ENCODE peak calls at places on chromosomes 5 and 9, in ten cellular contexts. G is cardiac muscle cell, R is RWPE1, N is AG04450, D is HCT116, K is astrocyte, H is epithelial cell of esophagus, M is psoas muscle, F is HepG2, O is cardiac fibroblast. L is an unnamed sample.

GRCh38 chr5:52786937-52787599 is 648 bp upstream of the ITGA1 start:
- DNase-seq in N (no peak), M (no peak), D (peak), F (peak), R (peak), K (no peak), H (peak), G (peak), O (peak), L (no peak)

GRCh38 chr9:83153030-83153429 is 90.1 kb upstream of the RASEF start:
- DNase-seq in F (no peak), R (no peak), K (no peak), G (no peak), M (no peak), D (no peak), O (no peak), H (no peak), N (no peak), L (no peak)

GRCh38 chr5:141476132-141476909 is 555 bp downstream of the PCDHGC3 start:
- DNase-seq in K (peak), M (peak), D (no peak), G (peak), H (peak), O (peak), F (no peak), N (peak), R (peak), L (peak)

GRCh38 chr5:28542968-28543367 is 1504.6 kb upstream of the CDH9 start:
- DNase-seq in H (peak), M (no peak), F (no peak), N (no peak), G (peak), D (no peak), R (peak), O (peak), K (peak), L (no peak)

GRCh38 chr9:114824130-114824529 is 18.3 kb upstream of the TNFSF15 start:
- DNase-seq in M (no peak), N (peak), K (peak), G (peak), R (no peak), H (no peak), F (no peak), D (no peak), O (peak), L (no peak)

GRCh38 chr5:157172408-157172807 is 6.3 kb upstream of the GARIN3 start:
- DNase-seq in M (no peak), H (peak), R (no peak), O (no peak), K (no peak), N (no peak), D (no peak), G (no peak), F (no peak), L (peak)

GRCh38 chr5:74622122-74622521 is 18.4 kb downstream of the ENC1 start:
- DNase-seq in F (no peak), R (peak), N (no peak), D (no peak), M (no peak), K (peak), O (no peak), H (peak), G (no peak), L (no peak)

GRCh38 chr5:132773114-132773513 is 3.9 kb downstream of the SEPTIN8 start:
- DNase-seq in K (no peak), N (no peak), R (no peak), H (no peak), G (no peak), O (no peak), F (no peak), M (no peak), D (no peak), L (no peak)

GRCh38 chr5:20656262-20656661 is 668.3 kb upstream of the CDH18 start:
- DNase-seq in H (peak), O (no peak), F (no peak), N (no peak), R (no peak), G (no peak), M (no peak), K (no peak), D (no peak), L (no peak)

GRCh38 chr5:143161893-143162520 is 241.5 kb downstream of the NR3C1 start:
- DNase-seq in D (no peak), H (peak), R (no peak), O (peak), F (peak), N (no peak), M (peak), K (peak), G (peak), L (no peak)

GRCh38 chr5:139410886-139411835 is 7.3 kb upstream of the SPATA24 start:
- DNase-seq in K (no peak), M (no peak), R (no peak), N (no peak), G (no peak), O (no peak), F (no peak), H (no peak), D (no peak), L (no peak)

GRCh38 chr9:97773091-97773490 is 76.0 kb upstream of the XPA start:
- DNase-seq in D (no peak), H (peak), O (peak), G (no peak), F (no peak), N (no peak), K (no peak), M (no peak), R (peak), L (no peak)

GRCh38 chr5:75040973-75041372 is 11.4 kb downstream of the GCNT4 start:
- DNase-seq in D (no peak), K (peak), R (no peak), M (no peak), F (no peak), H (peak), G (peak), O (peak), N (no peak), L (no peak)

GRCh38 chr9:92644278-92644677 is 25.7 kb downstream of the IPPK start:
- DNase-seq in F (no peak), R (no peak), G (no peak), H (no peak), D (no peak), O (no peak), N (no peak), K (no peak), M (no peak), L (no peak)

GRCh38 chr9:134936762-134937555 is 19.2 kb upstream of the FCN1 start:
- DNase-seq in M (no peak), K (no peak), N (no peak), F (no peak), H (no peak), O (no peak), G (no peak), R (no peak), D (no peak), L (peak)

GRCh38 chr5:12017037-12017436 is 112.8 kb upstream of the CTNND2 start:
- DNase-seq in H (no peak), O (no peak), D (no peak), G (no peak), K (no peak), R (no peak), M (no peak), F (no peak), N (no peak), L (no peak)

GRCh38 chr9:114525505-114525904 is 20.2 kb upstream of the WHRN start:
- DNase-seq in D (peak), G (peak), M (no peak), F (no peak), N (peak), R (peak), K (peak), H (peak), O (peak), L (no peak)

GRCh38 chr5:151151793-151152192 is 5.8 kb downstream of the ANXA6 start:
- DNase-seq in R (no peak), K (peak), M (no peak), D (no peak), G (peak), N (no peak), O (peak), H (no peak), F (no peak), L (no peak)

GRCh38 chr5:32233696-32234447 is 59.8 kb upstream of the GOLPH3 start:
- DNase-seq in O (peak), M (no peak), F (peak), N (no peak), R (no peak), H (peak), D (no peak), K (peak), G (peak), L (no peak)

GRCh38 chr9:32487981-32488380 is 38.0 kb downstream of the RIGI start:
- DNase-seq in G (peak), O (peak), N (peak), K (peak), D (no peak), H (no peak), R (no peak), M (no peak), F (no peak), L (no peak)

GRCh38 chr9:99478469-99479027 is 256.5 kb downstream of the SEC61B start:
- DNase-seq in N (no peak), D (no peak), R (no peak), F (no peak), O (no peak), M (no peak), K (no peak), G (peak), H (no peak), L (no peak)

GRCh38 chr9:88258012-88258411 is 119.7 kb upstream of the SPATA31C2 start:
- DNase-seq in D (no peak), N (no peak), R (no peak), F (no peak), O (peak), H (peak), G (peak), M (peak), K (peak), L (no peak)

GRCh38 chr9:88503845-88504764 is 30.9 kb upstream of the NXNL2 start:
- DNase-seq in M (no peak), K (no peak), O (no peak), R (no peak), D (no peak), H (no peak), N (no peak), G (no peak), F (no peak), L (no peak)

GRCh38 chr5:53378590-53379247 is 101.7 kb upstream of the FST start:
- DNase-seq in F (no peak), K (peak), R (peak), H (peak), N (no peak), D (no peak), M (no peak), O (peak), G (peak), L (no peak)

GRCh38 chr9:73719660-73720059 is 568.0 kb downstream of the ANXA1 start:
- DNase-seq in K (no peak), F (no peak), R (no peak), M (no peak), O (no peak), H (peak), N (no peak), D (no peak), G (no peak), L (no peak)

GRCh38 chr9:5480919-5481743 is 29.2 kb upstream of the PDCD1LG2 start:
- DNase-seq in D (no peak), H (no peak), F (no peak), N (no peak), O (no peak), K (no peak), R (no peak), M (no peak), G (no peak), L (no peak)

GRCh38 chr5:13860176-13860575 is 84.3 kb downstream of the DNAH5 start:
- DNase-seq in O (no peak), D (no peak), N (no peak), K (no peak), F (no peak), H (no peak), G (no peak), M (no peak), R (no peak), L (no peak)

GRCh38 chr5:43543434-43543833 is 13.4 kb downstream of the PAIP1 start:
- DNase-seq in F (no peak), H (no peak), K (peak), N (no peak), O (no peak), G (peak), D (no peak), M (no peak), R (no peak), L (no peak)

GRCh38 chr5:167229751-167230150 is 1061.7 kb upstream of the WWC1 start:
- DNase-seq in M (no peak), N (no peak), D (no peak), G (no peak), K (no peak), H (peak), R (no peak), F (no peak), O (no peak), L (no peak)

GRCh38 chr5:116291271-116291670 is 206.4 kb downstream of the COMMD10 start:
- DNase-seq in R (no peak), F (no peak), M (no peak), K (peak), H (no peak), G (no peak), O (peak), D (no peak), N (no peak), L (no peak)

GRCh38 chr5:135398160-135398854 is 724 bp downstream of the MACROH2A1 start:
- DNase-seq in K (no peak), H (peak), F (peak), R (peak), D (peak), M (no peak), G (peak), N (no peak), O (peak), L (no peak)

GRCh38 chr5:108003178-108003577 is 332.4 kb upstream of the EFNA5 start:
- DNase-seq in F (no peak), R (peak), N (peak), O (peak), H (peak), M (no peak), G (peak), D (no peak), K (peak), L (peak)

GRCh38 chr9:6413365-6414263 is 615 bp downstream of the UHRF2 start:
- DNase-seq in G (no peak), H (peak), R (no peak), K (no peak), D (no peak), M (peak), N (no peak), O (no peak), F (no peak), L (peak)

GRCh38 chr9:97365634-97366033 is 46.3 kb upstream of the TDRD7 start:
- DNase-seq in R (no peak), F (no peak), H (no peak), O (no peak), N (no peak), G (no peak), K (no peak), D (no peak), M (no peak), L (no peak)

GRCh38 chr5:80254767-80255424 is 952 bp downstream of the SERINC5 start:
- DNase-seq in G (peak), H (peak), K (peak), O (peak), N (no peak), D (no peak), R (peak), F (no peak), M (no peak), L (peak)

GRCh38 chr5:80251636-80252035 is 4.2 kb downstream of the SERINC5 start:
- DNase-seq in R (peak), O (no peak), N (no peak), G (peak), M (peak), F (no peak), K (no peak), D (no peak), H (peak), L (no peak)

GRCh38 chr5:80259511-80260200 is 3.8 kb upstream of the SERINC5 start:
- DNase-seq in H (no peak), K (no peak), D (no peak), R (no peak), F (no peak), N (no peak), M (no peak), G (no peak), O (no peak), L (no peak)

GRCh38 chr5:80255425-80255751 is 460 bp downstream of the SERINC5 start:
- DNase-seq in D (no peak), O (peak), G (peak), H (peak), R (peak), F (no peak), K (peak), M (peak), N (no peak), L (no peak)

DNA sequence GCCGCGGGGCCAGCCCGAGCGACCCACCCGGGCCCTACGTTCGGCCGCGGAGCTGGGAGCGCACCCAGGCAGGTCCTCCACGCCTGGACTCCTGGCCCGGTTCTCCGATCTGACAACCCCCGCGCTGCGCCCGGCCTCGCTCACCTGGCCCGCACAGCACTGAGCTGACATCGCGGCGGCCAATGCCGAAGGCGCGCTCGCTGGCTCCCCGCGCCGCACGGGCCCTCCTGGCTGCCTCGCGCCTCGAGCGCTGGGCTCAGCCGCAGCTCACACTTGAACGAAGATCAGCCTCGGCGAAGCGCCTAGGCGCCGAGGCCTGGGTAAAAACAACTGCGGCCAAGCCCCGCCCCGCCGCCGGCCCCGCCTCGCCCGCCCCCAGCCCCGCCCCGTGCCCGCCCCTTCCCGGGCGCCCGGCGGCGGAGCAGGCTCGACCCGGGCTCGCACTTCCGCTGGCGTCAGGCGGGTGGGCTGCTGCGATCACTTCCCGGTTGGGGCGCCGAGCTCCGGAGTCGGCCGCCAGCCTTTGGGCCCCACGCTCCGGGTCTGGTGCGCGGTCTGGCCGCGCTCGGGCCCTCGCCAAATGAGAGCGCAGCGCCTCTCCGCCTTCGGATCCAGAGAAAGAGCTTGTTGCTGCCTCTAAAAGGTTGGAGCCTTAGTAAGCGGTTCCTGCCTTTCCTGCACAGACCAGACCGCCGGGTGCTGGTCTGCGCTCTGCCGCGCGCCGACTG is at the start of gene SERINC5:
- DNase-seq in R (peak), N (no peak), H (peak), M (peak), F (peak), K (peak), D (peak), G (peak), O (peak), L (peak)
- TF ChIP-seq CTCF in R (no peak), N (no peak), H (no peak), M (no peak), F (no peak), K (no peak), D (no peak), G (no peak), O (no peak), L (no peak)

DNA sequence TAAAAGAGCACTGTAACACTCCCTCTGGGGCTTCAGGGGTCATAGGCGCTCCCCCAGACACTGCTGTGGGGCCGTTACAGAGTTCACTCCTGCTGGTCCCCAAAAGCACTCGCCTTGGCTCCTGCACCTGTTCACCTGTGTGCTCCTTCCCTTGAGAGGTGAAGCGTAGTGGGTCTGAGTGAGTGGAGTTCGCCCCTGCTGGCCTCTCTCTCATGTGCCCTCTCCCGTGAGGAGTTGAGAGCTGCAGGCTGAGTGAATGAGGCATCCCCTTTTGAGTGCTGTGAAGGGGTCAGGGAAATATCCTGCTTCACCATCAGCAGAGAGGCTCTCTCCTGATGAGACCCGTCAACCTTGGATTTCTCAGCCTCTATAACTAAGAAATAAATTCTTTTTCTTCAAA is 134.6 kb upstream of the TUT7 start:
- DNase-seq in N (no peak), O (no peak), K (no peak), F (peak), G (no peak), D (no peak), M (no peak), R (no peak), H (no peak), L (no peak)
- TF ChIP-seq CTCF in N (no peak), O (no peak), K (no peak), F (no peak), G (no peak), D (no peak), M (no peak), R (no peak), H (no peak), L (no peak)

GRCh38 chr5:174464504-174465165 is 259.7 kb upstream of the MSX2 start:
- DNase-seq in O (no peak), N (no peak), F (no peak), R (no peak), H (no peak), M (no peak), G (no peak), D (no peak), K (no peak), L (no peak)
- TF ChIP-seq CTCF in O (peak), N (peak), F (no peak), R (no peak), H (no peak), M (no peak), G (peak), D (peak), K (peak), L (no peak)

GRCh38 chr9:127826253-127826913 is 23.7 kb downstream of the FPGS start:
- DNase-seq in D (no peak), N (no peak), R (no peak), M (no peak), H (no peak), K (no peak), F (no peak), G (no peak), O (no peak), L (no peak)

GRCh38 chr9:127822108-127822507 is 19.4 kb downstream of the FPGS start:
- DNase-seq in N (no peak), F (no peak), O (no peak), K (no peak), M (no peak), H (no peak), R (no peak), G (no peak), D (no peak), L (no peak)

GRCh38 chr9:127829205-127829935 is 25.1 kb downstream of the ENG start:
- DNase-seq in H (no peak), N (no peak), D (no peak), G (no peak), F (no peak), K (no peak), M (no peak), R (no peak), O (no peak), L (no peak)

GRCh38 chr9:127828262-127829031 is 25.8 kb downstream of the FPGS start:
- DNase-seq in R (peak), F (peak), G (peak), K (no peak), N (no peak), M (peak), O (peak), H (peak), D (peak), L (no peak)

GRCh38 chr9:127825319-127826051 is 22.8 kb downstream of the FPGS start:
- DNase-seq in N (no peak), M (no peak), G (no peak), R (no peak), O (no peak), K (no peak), F (peak), D (no peak), H (no peak), L (peak)
- TF ChIP-seq CTCF in N (peak), M (peak), G (peak), R (no peak), O (peak), K (no peak), F (peak), D (peak), H (peak), L (no peak)

L was measured in B cell.